ENCODE peak calls at places on chromosome 13, in four cellular contexts. M is RWPE1, G is posterior cingulate gyrus, S is DMS153. N is an unnamed sample.

GRCh38 chr13:97221046-97221445 is 1.1 kb upstream of the MBNL2 start:
- DNase-seq in M (no peak), G (no peak), S (no peak), N (no peak)

GRCh38 chr13:109385161-109385560 is 401.2 kb downstream of the IRS2 start:
- DNase-seq in M (no peak), G (no peak), S (no peak), N (no peak)

GRCh38 chr13:114259974-114260373 is 21.4 kb upstream of the UPF3A start:
- DNase-seq in M (no peak), G (no peak), S (peak), N (no peak)

GRCh38 chr13:88552966-88553365 is 881.8 kb downstream of the SLITRK5 start:
- DNase-seq in M (no peak), G (no peak), S (no peak), N (no peak)

GRCh38 chr13:44191504-44192171 is 182.0 kb upstream of the SERP2 start:
- DNase-seq in M (peak), G (peak), S (peak), N (peak)

GRCh38 chr13:32121316-32121715 is 89.7 kb downstream of the FRY start:
- DNase-seq in M (no peak), G (no peak), S (no peak), N (no peak)

GRCh38 chr13:112783946-112784500 is 94.2 kb downstream of the ATP11A start:
- DNase-seq in M (no peak), G (no peak), S (no peak), N (no peak)

GRCh38 chr13:24724714-24725113 is 39.3 kb upstream of the RNF17 start:
- DNase-seq in M (no peak), G (no peak), S (no peak), N (no peak)

GRCh38 chr13:105937451-105937850 is 598.0 kb downstream of the EFNB2 start:
- DNase-seq in M (no peak), G (no peak), S (no peak), N (no peak)

N was measured in lung microvascular endothelial cell.